ENCODE peak calls at places on chromosome 13, in seven cellular contexts. Y, I, B, C, X, U and T are unnamed samples.

GRCh38 chr13:33129094-33129832 is 113.0 kb downstream of the KL start:
- DNase-seq in X (no peak), Y (no peak), I (no peak), C (no peak), B (no peak), U (no peak), T (no peak)

GRCh38 chr13:40236566-40237168 is 429.8 kb downstream of the FOXO1 start:
- DNase-seq in B (no peak), X (no peak), C (peak; percentile 82), U (no peak), Y (no peak), I (no peak), T (no peak)

GRCh38 chr13:76955236-76955635 is 6.9 kb downstream of the ACOD1 start:
- DNase-seq in Y (no peak), C (no peak), X (no peak), I (no peak), B (no peak), U (no peak), T (no peak)

GRCh38 chr13:101579291-101579802 is 126.9 kb downstream of the ITGBL1 start:
- DNase-seq in I (no peak), B (no peak), U (no peak), X (no peak), Y (no peak), C (peak; percentile 33), T (no peak)

GRCh38 chr13:73248711-73249580 is 190.1 kb downstream of the KLF5 start:
- DNase-seq in Y (no peak), I (no peak), C (no peak), U (no peak), X (no peak), B (no peak), T (no peak)

GRCh38 chr13:110390572-110390971 is 83.5 kb downstream of the COL4A2 start:
- DNase-seq in X (no peak), C (peak; percentile 93), B (no peak), U (no peak), I (no peak), Y (no peak), T (no peak)

GRCh38 chr13:59340151-59340550 is 823.6 kb downstream of the DIAPH3 start:
- DNase-seq in X (no peak), B (no peak), I (no peak), C (no peak), U (no peak), Y (no peak), T (no peak)

GRCh38 chr13:44470623-44471562 is 97.3 kb downstream of the SERP2 start:
- DNase-seq in Y (no peak), X (peak; percentile 21), U (peak; percentile 40), I (no peak), C (no peak), B (no peak), T (peak; percentile 11)

GRCh38 chr13:113442354-113442984 is 10.8 kb downstream of the ADPRHL1 start:
- DNase-seq in B (no peak), I (no peak), U (no peak), Y (no peak), X (no peak), C (no peak), T (no peak)

GRCh38 chr13:86476656-86477055 is 677.4 kb upstream of the SLITRK6 start:
- DNase-seq in Y (no peak), X (no peak), I (no peak), U (no peak), C (no peak), B (no peak), T (no peak)